ENCODE peak calls at places on chromosomes 2 and 18, in five cellular contexts. C, V, R, H and B are unnamed samples.
A peak's percentile ranks its signal among the peaks of the same experiment; 100 is the strongest.

GRCh38 chr2:241867776-241868420 is 1.6 kb upstream of the RTP5 start:
- DNase-seq in C (no peak), V (no peak), H (peak; percentile 44), R (no peak), B (peak; percentile 92)

GRCh38 chr2:206277503-206277902 is 3.0 kb downstream of the ZDBF2 start:
- DNase-seq in C (no peak), H (no peak), V (no peak), R (no peak), B (no peak)

GRCh38 chr2:127637236-127637630 is 8.7 kb upstream of the GPR17 start:
- DNase-seq in H (peak; percentile 24), V (no peak), C (no peak), R (no peak), B (no peak)

GRCh38 chr18:42339324-42339723 is 384.3 kb downstream of the PIK3C3 start:
- DNase-seq in C (no peak), V (no peak), H (no peak), R (no peak), B (no peak)

GRCh38 chr2:126761981-126762878 is 106.3 kb downstream of the GYPC start:
- DNase-seq in V (no peak), R (no peak), H (no peak), C (no peak), B (peak; percentile 86)

GRCh38 chr18:21406111-21406510 is 164.1 kb downstream of the GREB1L start:
- DNase-seq in H (no peak), V (no peak), R (no peak), C (no peak), B (no peak)

GRCh38 chr2:155442755-155443372 is 744.4 kb downstream of the KCNJ3 start:
- DNase-seq in V (no peak), R (no peak), H (no peak), C (no peak), B (no peak)

GRCh38 chr18:56028514-56028913 is 440.5 kb upstream of the TCF4 start:
- DNase-seq in R (no peak), V (no peak), C (no peak), H (no peak), B (no peak)

GRCh38 chr2:69204654-69205053 is 182.4 kb downstream of the GFPT1 start:
- DNase-seq in C (no peak), R (no peak), V (no peak), H (no peak), B (no peak)

GRCh38 chr2:237968048-237968862 is 1.4 kb downstream of the UBE2F start:
- DNase-seq in R (peak; percentile 86), V (peak; percentile 20), C (peak; percentile 25), H (peak; percentile 85), B (peak; percentile 73)

GRCh38 chr18:46939337-46939963 is 22.0 kb downstream of the KATNAL2 start:
- DNase-seq in C (no peak), R (no peak), V (no peak), H (no peak), B (no peak)

GRCh38 chr2:147174824-147175254 is 670.0 kb upstream of the ACVR2A start:
- DNase-seq in C (no peak), V (no peak), R (no peak), H (no peak), B (no peak)

GRCh38 chr18:45383228-45383627 is 232.0 kb upstream of the SLC14A2 start:
- DNase-seq in C (no peak), H (no peak), R (no peak), V (no peak), B (no peak)

GRCh38 chr18:45384137-45384998 is 230.9 kb upstream of the SLC14A2 start:
- DNase-seq in V (no peak), H (peak; percentile 49), C (peak; percentile 38), R (peak; percentile 38), B (peak; percentile 71)

DNA sequence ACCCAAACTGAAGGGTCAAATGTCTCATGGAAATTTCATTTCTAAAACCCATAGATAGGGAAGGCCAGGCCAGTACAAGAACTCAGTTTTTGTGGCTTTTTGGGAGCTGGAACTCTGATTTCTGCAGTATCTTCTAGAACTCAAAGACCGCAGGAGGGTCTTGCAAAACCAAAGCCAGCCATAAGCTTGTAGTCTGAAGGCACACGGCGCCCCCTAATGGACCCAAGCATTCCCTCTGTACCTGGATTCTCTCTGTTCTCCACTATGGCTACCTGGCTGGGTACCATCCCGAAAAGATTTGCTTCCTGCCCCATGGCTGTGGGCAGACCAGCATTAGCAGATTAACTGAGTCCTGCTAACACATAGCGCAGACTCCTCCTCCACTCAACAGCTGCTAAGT is 229.0 kb upstream of the SLC14A2 start:
- DNase-seq in H (no peak), V (no peak), C (no peak), R (peak; percentile 14), B (peak; percentile 42)
- TF ChIP-seq CTCF in H (no peak), V (peak; percentile 58), C (peak; percentile 32), R (peak; percentile 53), B (no peak)

GRCh38 chr18:31819925-31820229 is 59.2 kb upstream of the SLC25A52 start:
- DNase-seq in H (no peak), R (no peak), C (no peak), V (no peak), B (no peak)
- TF ChIP-seq CTCF in H (peak; percentile 51), R (no peak), C (no peak), V (no peak), B (peak; percentile 43)

DNA sequence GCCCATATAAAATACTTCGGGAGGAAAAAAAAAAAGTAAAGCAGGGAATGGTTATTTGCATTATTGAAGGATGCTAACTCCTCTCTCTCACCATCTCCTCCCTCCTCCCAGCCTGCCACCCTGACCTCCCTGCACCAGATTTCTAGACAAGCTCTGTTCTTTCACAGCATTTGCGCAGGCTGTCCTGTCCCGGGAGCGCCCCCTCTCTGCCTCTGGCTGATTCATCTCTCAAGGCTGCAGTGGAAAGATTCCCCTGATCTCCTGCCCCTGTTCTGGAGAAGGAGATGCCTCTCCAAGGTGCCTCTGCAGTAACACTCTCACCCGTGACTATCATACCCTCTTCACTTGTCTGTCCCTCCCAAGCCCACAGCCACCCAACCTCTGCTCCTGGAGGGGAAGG is 38.5 kb downstream of the COL4A4 start:
- DNase-seq in H (no peak), C (no peak), R (no peak), V (no peak), B (peak; percentile 5)
- TF ChIP-seq CTCF in H (no peak), C (no peak), R (peak; percentile 16), V (peak; percentile 33), B (no peak)

DNA sequence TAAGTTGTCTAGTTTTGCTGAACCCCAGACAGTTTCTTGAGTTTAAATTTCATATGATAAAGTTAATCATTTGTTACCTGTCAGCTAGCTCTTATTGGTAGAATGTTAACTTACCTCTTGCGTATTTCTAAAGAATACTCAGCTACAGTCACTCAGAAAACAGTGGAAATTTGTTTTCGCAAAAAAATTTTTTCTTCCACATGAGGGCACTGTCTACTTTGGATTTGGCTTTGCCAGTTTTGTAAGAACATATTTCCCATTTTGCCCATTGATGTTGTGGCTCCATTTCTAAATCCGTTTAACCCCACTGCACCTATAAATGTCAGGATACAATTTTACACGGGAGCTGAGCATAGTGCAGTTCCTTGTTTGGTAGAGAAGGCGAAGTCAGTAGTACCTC is 19.1 kb upstream of the GCFC2 start:
- DNase-seq in C (no peak), H (no peak), V (no peak), R (no peak), B (no peak)
- TF ChIP-seq CTCF in C (no peak), H (no peak), V (peak; percentile 33), R (no peak), B (no peak)

GRCh38 chr18:31614044-31614443 is 22.4 kb downstream of the TTR start:
- DNase-seq in C (no peak), H (no peak), V (no peak), R (no peak), B (no peak)

GRCh38 chr18:31612124-31612523 is 20.4 kb downstream of the TTR start:
- DNase-seq in C (no peak), V (no peak), H (no peak), R (no peak), B (no peak)

GRCh38 chr18:31611511-31611910 is 19.8 kb downstream of the TTR start:
- DNase-seq in R (no peak), C (no peak), H (no peak), V (no peak), B (no peak)

GRCh38 chr18:31609886-31610646 is 18.4 kb downstream of the TTR start:
- DNase-seq in C (no peak), V (no peak), H (no peak), R (no peak), B (no peak)

GRCh38 chr18:31610841-31611240 is 19.2 kb downstream of the TTR start:
- DNase-seq in V (no peak), C (no peak), H (no peak), R (no peak), B (no peak)
- TF ChIP-seq CTCF in V (no peak), C (no peak), H (no peak), R (no peak), B (peak; percentile 14)

GRCh38 chr2:106108351-106108750 is 85.8 kb downstream of the UXS1 start:
- DNase-seq in V (no peak), R (no peak), C (no peak), H (no peak), B (peak; percentile 18)
- TF ChIP-seq CTCF in V (peak; percentile 57), R (peak; percentile 41), C (peak; percentile 48), H (no peak), B (no peak)

GRCh38 chr2:25041307-25041927 is 459 bp upstream of the EFR3B start:
- DNase-seq in R (peak; percentile 26), V (no peak), C (peak; percentile 24), H (peak; percentile 43), B (peak; percentile 22)
- TF ChIP-seq CTCF in R (no peak), V (peak; percentile 37), C (peak; percentile 30), H (no peak), B (no peak)

GRCh38 chr2:152781210-152781609 is 62.8 kb downstream of the ARL6IP6 start:
- DNase-seq in R (no peak), H (no peak), C (peak; percentile 9), V (no peak), B (no peak)
- TF ChIP-seq CTCF in R (no peak), H (no peak), C (no peak), V (no peak), B (no peak)